ENCODE peak calls at places on chromosomes 13 and 19, in four cellular contexts. B, H, E and T are unnamed samples.

GRCh38 chr13:30676672-30677071 is 58.7 kb upstream of the ALOX5AP start:
- DNase-seq in B (no peak), E (no peak), H (no peak), T (peak)

GRCh38 chr19:55344444-55344843 is 4.8 kb downstream of the KMT5C start:
- DNase-seq in H (no peak), E (no peak), B (peak), T (no peak)

GRCh38 chr19:35154535-35155406 is at the start of gene FXYD5:
- DNase-seq in H (no peak), E (peak), B (peak), T (no peak)

GRCh38 chr13:96637039-96637438 is 357.2 kb downstream of the OXGR1 start:
- DNase-seq in E (no peak), H (no peak), B (no peak), T (no peak)

GRCh38 chr19:10727599-10728250 is 9.8 kb downstream of the DNM2 start:
- DNase-seq in B (no peak), H (no peak), E (no peak), T (no peak)

GRCh38 chr13:64640002-64640401 is 2590.1 kb downstream of the PCDH9 start:
- DNase-seq in E (no peak), H (no peak), B (no peak), T (peak)

GRCh38 chr13:79456051-79456450 is 24.9 kb upstream of the NDFIP2 start:
- DNase-seq in H (no peak), E (no peak), B (no peak), T (no peak)

GRCh38 chr13:97279913-97280312 is 57.8 kb downstream of the MBNL2 start:
- DNase-seq in B (no peak), E (no peak), H (no peak), T (peak)

GRCh38 chr13:105333416-105333815 is 1202.0 kb downstream of the EFNB2 start:
- DNase-seq in B (no peak), H (no peak), E (no peak), T (no peak)

GRCh38 chr19:15449620-15450527 is at the start of gene WIZ:
- DNase-seq in B (peak), E (peak), H (no peak), T (peak)

GRCh38 chr19:10766049-10766623 is 48.3 kb downstream of the DNM2 start:
- DNase-seq in H (no peak), B (no peak), E (no peak), T (no peak)

GRCh38 chr19:52962394-52963228 is at the start of gene ZNF816:
- DNase-seq in H (peak), E (peak), B (peak), T (peak)

GRCh38 chr19:44113784-44114390 is 688 bp downstream of the ZNF225 start:
- DNase-seq in E (no peak), H (no peak), B (peak), T (no peak)

GRCh38 chr19:43078311-43078710 is 4.2 kb downstream of the PSG2 start:
- DNase-seq in E (no peak), H (no peak), B (no peak), T (no peak)

GRCh38 chr19:42216653-42217521 is 590 bp downstream of the DEDD2 start:
- DNase-seq in H (no peak), B (peak), E (peak), T (no peak)

GRCh38 chr19:10784257-10784656 is 51.8 kb downstream of the TMED1 start:
- DNase-seq in H (no peak), B (no peak), E (no peak), T (no peak)

GRCh38 chr13:48258430-48258829 is 25.4 kb downstream of the ITM2B start:
- DNase-seq in B (no peak), E (no peak), H (no peak), T (no peak)

GRCh38 chr13:108962652-108963051 is 333.2 kb downstream of the MYO16 start:
- DNase-seq in B (peak), E (no peak), H (no peak), T (no peak)

GRCh38 chr13:60170414-60170813 is 6.7 kb upstream of the DIAPH3 start:
- DNase-seq in E (no peak), B (no peak), H (no peak), T (no peak)

GRCh38 chr19:39341122-39341719 is 1.0 kb upstream of the SAMD4B start:
- DNase-seq in B (peak), E (peak), H (no peak), T (peak)

GRCh38 chr13:56400774-56401173 is 739.9 kb upstream of the PRR20A start:
- DNase-seq in E (no peak), B (no peak), H (no peak), T (no peak)

GRCh38 chr19:19775891-19776205 is 42.9 kb upstream of the ZNF14 start:
- DNase-seq in H (no peak), B (no peak), E (no peak), T (no peak)

GRCh38 chr19:43362745-43363144 is 9.3 kb downstream of the CD177 start:
- DNase-seq in B (no peak), H (no peak), E (no peak), T (no peak)

GRCh38 chr19:4329858-4330257 is 8.8 kb downstream of the STAP2 start:
- DNase-seq in H (no peak), B (no peak), E (no peak), T (no peak)

GRCh38 chr13:91025442-91025841 is 322.0 kb upstream of the MIR17HG start:
- DNase-seq in H (no peak), E (no peak), B (no peak), T (no peak)

DNA sequence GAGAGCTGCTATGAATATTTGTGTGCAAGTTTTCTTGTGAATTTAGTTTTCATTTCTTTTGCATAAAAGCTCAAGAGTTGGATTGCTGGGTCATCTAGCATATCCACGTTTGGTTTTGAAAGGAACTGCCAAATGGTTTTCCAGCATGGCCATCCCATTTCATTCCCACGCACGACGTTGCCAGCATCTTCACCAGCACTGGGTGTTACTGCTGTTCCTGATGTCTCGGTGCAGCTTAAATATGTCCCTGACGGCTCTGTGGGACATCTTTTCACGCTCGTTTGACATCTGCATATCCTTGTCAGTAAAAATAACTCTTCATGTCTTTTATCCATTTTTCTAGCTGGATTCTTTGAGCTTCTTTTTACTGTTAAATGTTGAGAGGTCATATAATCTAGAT is 123.7 kb downstream of the ATP11A start:
- DNase-seq in B (no peak), H (no peak), E (no peak), T (no peak)
- TF ChIP-seq JUND in B (no peak), H (no peak), E (no peak), T (no peak)

GRCh38 chr19:18274776-18275356 is 614 bp upstream of the IQCN start:
- DNase-seq in B (no peak), E (no peak), H (no peak), T (peak)
- TF ChIP-seq JUND in B (peak), E (peak), H (peak), T (no peak)

GRCh38 chr19:16537111-16537510 is 5.1 kb downstream of the CHERP start:
- DNase-seq in B (peak), H (no peak), E (no peak), T (no peak)
- TF ChIP-seq JUND in B (no peak), H (no peak), E (no peak), T (no peak)

GRCh38 chr13:73715910-73716257 is 418.3 kb downstream of the KLF12 start:
- DNase-seq in E (no peak), B (no peak), H (no peak), T (no peak)
- TF ChIP-seq JUND in E (no peak), B (no peak), H (no peak), T (no peak)

GRCh38 chr13:78185700-78186099 is 267.1 kb upstream of the EDNRB start:
- DNase-seq in B (no peak), H (no peak), E (no peak), T (no peak)
- TF ChIP-seq JUND in B (no peak), H (no peak), E (no peak), T (no peak)

DNA sequence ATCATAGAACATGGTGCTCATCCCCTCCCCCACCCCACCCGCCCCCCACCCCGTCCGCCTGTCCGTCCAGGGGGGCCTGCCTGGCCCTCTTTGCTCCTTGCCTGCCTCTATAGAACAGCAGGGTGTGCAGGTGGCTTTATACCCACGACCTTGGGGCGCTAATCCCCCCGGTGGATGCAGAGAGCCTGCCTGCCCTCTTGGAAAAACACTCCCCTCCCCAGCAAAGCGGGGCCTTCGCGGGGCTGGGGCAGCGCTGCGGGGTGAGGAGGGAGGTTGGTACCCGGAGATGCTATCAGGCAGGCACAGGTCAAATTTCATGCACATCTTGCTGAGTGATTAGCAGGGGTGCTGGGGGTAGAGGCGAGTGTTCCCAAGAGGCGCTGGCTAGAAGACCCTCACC is 21.9 kb downstream of the RFX1 start:
- DNase-seq in H (no peak), E (no peak), B (peak), T (no peak)
- TF ChIP-seq JUND in H (no peak), E (no peak), B (no peak), T (no peak)

GRCh38 chr13:32863596-32863995 is 152.6 kb upstream of the KL start:
- DNase-seq in E (no peak), H (no peak), B (no peak), T (no peak)
- TF ChIP-seq JUND in E (no peak), H (no peak), B (no peak), T (no peak)

GRCh38 chr13:32443111-32443510 is 15.2 kb upstream of the N4BP2L1 start:
- DNase-seq in H (peak), E (no peak), B (peak), T (no peak)
- TF ChIP-seq JUND in H (no peak), E (no peak), B (no peak), T (no peak)